ENCODE peak calls at places on chromosomes 12 and 14, in seven cellular contexts. H is Panc1, A is brain microvascular endothelial cell, T is ovary, C is uterus, R is cardiac muscle cell, U is Caco-2. J is an unnamed sample. For H3K27me3, the result is how much of the 10 kb centered on the place peaks cover.

GRCh38 chr12:130873106-130873795 is 1.4 kb downstream of the RAN start:
- DNase-seq in R (no peak), T (no peak), C (no peak), H (no peak), U (no peak), A (no peak), J (no peak)

GRCh38 chr12:133227281-133227852 is 8.3 kb downstream of the ANHX start:
- DNase-seq in A (no peak), R (no peak), T (no peak), H (no peak), C (no peak), U (no peak), J (no peak)

GRCh38 chr12:133081408-133081806 is 684 bp downstream of the ZNF140 start:
- DNase-seq in H (no peak), U (no peak), T (peak), R (no peak), C (peak), A (no peak), J (no peak)

GRCh38 chr12:124474709-124475108 is 92.7 kb downstream of the NCOR2 start:
- DNase-seq in R (no peak), H (no peak), A (no peak), U (no peak), T (no peak), C (no peak), J (no peak)

GRCh38 chr12:75315518-75315917 is 14.6 kb downstream of the CAPS2 start:
- DNase-seq in A (peak), R (peak), C (no peak), U (no peak), T (no peak), H (no peak), J (peak)

GRCh38 chr14:31206536-31207286 is 882 bp downstream of the HECTD1 start:
- DNase-seq in A (peak), C (peak), H (no peak), R (peak), T (peak), U (peak), J (no peak)

GRCh38 chr12:4118017-4118510 is 155.5 kb upstream of the CCND2 start:
- DNase-seq in H (no peak), U (no peak), C (peak), R (peak), T (no peak), A (peak), J (peak)

GRCh38 chr12:5081016-5081415 is 37.3 kb downstream of the KCNA5 start:
- DNase-seq in H (no peak), U (no peak), T (no peak), R (peak), A (no peak), C (no peak), J (no peak)

GRCh38 chr12:12353807-12354206 is 3.1 kb upstream of the BORCS5 start:
- DNase-seq in C (peak), R (no peak), H (no peak), A (no peak), T (no peak), U (no peak), J (no peak)

GRCh38 chr12:4506870-4507269 is 31.8 kb upstream of the RAD51AP1 start:
- DNase-seq in T (no peak), A (peak), C (no peak), U (no peak), R (peak), H (no peak), J (peak)

GRCh38 chr14:50768220-50768619 is 62.7 kb downstream of the NIN start:
- DNase-seq in C (no peak), H (no peak), A (no peak), U (no peak), R (no peak), T (no peak), J (no peak)

DNA sequence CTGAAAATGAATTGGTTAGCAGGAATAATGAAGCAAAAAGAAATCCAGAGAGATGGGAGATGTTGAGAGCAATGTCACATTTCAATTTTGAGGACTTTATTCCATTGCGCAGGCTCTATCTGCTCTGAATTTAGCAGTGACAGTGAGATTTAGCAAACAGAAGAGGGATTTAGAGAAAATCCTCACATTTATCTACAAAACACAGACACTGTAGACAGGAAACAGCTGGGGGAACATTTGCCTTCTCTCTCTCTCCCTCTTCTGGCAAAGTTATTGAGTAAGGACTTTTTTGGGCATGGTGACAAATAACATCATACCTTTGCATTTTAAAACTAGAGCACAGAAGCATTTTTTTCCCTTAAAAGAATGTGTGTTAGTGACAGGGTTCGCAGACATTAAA is at the start of gene IGF1:
- DNase-seq in T (no peak), U (no peak), C (no peak), A (no peak), H (no peak), R (peak), J (no peak)
- TF ChIP-seq CTCF in T (no peak), U (no peak), C (peak), A (no peak), H (no peak), R (peak), J (peak)

GRCh38 chr12:89770391-89770790 is 61.8 kb upstream of the ATP2B1 start:
- DNase-seq in A (no peak), H (no peak), R (no peak), U (peak), T (no peak), C (no peak), J (no peak)
- H3K4me3 ChIP-seq in A (no peak), H (no peak), R (no peak), U (no peak), T (no peak), C (no peak), J (no peak)

GRCh38 chr12:49020441-49020840 is 1.9 kb upstream of the PRKAG1 start:
- DNase-seq in U (no peak), T (no peak), H (no peak), R (no peak), A (no peak), C (no peak), J (no peak)

GRCh38 chr12:49017764-49018281 is 753 bp downstream of the PRKAG1 start:
- DNase-seq in A (peak), H (no peak), C (no peak), R (peak), U (no peak), T (no peak), J (no peak)

GRCh38 chr12:49019435-49020317 is 1.1 kb upstream of the PRKAG1 start:
- DNase-seq in A (peak), R (peak), C (no peak), U (peak), T (no peak), H (no peak), J (no peak)

GRCh38 chr12:49019120-49019430 is 499 bp upstream of the PRKAG1 start:
- DNase-seq in R (no peak), T (no peak), H (no peak), C (no peak), U (no peak), A (no peak), J (no peak)

DNA sequence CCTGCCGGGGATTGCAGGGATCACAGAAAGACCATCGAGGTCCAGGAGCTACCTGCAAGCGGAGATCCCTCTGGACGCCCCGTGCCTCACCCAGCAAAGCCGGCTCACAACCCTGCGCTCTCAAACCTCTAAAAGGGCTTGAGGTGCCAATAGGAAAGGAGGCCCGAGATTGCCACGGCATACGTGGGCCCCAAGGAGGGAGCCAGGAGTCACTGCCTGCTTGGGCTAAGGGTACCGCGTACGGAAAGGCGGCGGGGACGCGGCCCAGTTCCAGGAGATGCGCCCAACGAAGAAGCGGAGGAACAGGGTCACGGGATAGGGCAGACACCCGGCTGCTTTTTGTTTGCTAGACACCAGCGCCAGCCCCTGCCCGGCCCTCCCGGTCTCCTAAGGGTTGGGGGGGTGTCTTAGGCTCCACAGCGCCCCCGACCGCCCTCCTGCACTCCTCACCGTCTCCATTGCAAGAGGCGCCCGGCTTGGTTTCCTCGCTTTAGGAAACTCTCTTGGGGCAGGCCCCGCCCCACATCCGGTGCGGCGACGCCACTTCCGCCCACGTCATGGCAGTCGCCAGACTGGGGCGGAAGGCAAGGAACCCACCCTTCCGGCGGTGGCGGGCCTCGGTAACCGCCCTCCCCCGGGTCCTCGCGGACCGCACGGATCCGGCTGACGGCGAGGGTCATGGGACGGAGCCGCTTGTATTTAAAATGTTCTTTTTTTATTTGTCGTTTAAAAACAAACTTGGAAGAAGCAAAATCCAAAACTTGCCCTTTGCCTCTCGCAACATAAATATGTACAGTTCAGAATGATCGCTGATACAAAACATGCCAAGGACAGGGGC is at the start of gene PRKAG1:
- DNase-seq in H (peak), T (peak), U (peak), A (peak), C (peak), R (peak), J (peak)
- H3K27me3 ChIP-seq in H (under half), T (under half), U (under half), A (under half), C (under half), R (under half), J (under half)

GRCh38 chr12:80196419-80196818 is 97.1 kb downstream of the OTOGL start:
- DNase-seq in H (no peak), U (no peak), R (no peak), T (no peak), A (no peak), C (no peak), J (no peak)

GRCh38 chr12:80195737-80196136 is 96.4 kb downstream of the OTOGL start:
- DNase-seq in H (no peak), U (no peak), A (no peak), R (no peak), T (no peak), C (no peak), J (no peak)

GRCh38 chr12:80195143-80195726 is 95.9 kb downstream of the OTOGL start:
- DNase-seq in U (peak), C (no peak), A (peak), T (no peak), H (peak), R (peak), J (no peak)

GRCh38 chr12:80201908-80202307 is 102.6 kb downstream of the OTOGL start:
- DNase-seq in A (no peak), C (no peak), U (no peak), H (no peak), T (no peak), R (no peak), J (no peak)

GRCh38 chr12:80200414-80200813 is 101.1 kb downstream of the OTOGL start:
- DNase-seq in T (no peak), C (no peak), U (no peak), R (no peak), H (no peak), A (no peak), J (no peak)
- TF ChIP-seq CTCF in T (no peak), C (no peak), U (no peak), R (no peak), H (no peak), A (no peak), J (no peak)

DNA sequence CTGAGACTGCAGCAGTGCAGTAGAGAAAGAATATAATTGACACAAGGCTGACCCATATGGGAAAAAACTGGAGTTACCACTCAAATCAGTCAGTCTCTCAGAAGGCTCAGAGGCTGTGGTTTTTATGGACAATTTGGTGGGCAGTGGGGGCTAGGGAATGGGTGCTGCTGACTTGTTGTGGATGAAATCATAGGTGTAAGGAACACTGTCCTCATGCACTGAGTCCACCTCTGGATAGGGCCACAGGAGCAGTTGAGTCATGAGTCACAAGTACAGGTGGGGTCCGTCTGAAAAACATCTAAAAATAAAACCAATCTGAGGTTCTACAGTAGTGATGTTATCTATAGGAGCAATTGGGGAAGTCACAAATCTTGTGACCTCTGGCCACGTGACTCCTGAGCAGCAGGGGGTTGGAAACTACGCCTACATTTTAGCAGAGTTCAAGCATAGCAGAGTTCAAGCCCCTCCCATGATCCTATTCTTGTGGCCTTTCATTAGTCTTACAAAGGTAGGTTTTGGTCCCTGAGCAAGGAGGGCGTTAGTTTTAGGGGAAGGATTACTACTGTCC is 18.1 kb upstream of the SGPP1 start:
- DNase-seq in A (no peak), C (no peak), U (no peak), H (no peak), R (no peak), T (no peak), J (no peak)
- H3K4me3 ChIP-seq in A (no peak), C (no peak), U (no peak), H (no peak), R (no peak), T (no peak), J (no peak)

GRCh38 chr14:69531135-69531534 is 43.5 kb downstream of the CCDC177 start:
- DNase-seq in A (no peak), R (no peak), C (no peak), U (no peak), H (no peak), T (no peak), J (no peak)

GRCh38 chr14:69527635-69528034 is 43.1 kb downstream of the PLEKHD1 start:
- DNase-seq in H (no peak), R (no peak), T (no peak), A (no peak), C (no peak), U (no peak), J (no peak)

GRCh38 chr14:69528930-69529329 is 44.4 kb downstream of the PLEKHD1 start:
- DNase-seq in A (no peak), R (no peak), H (no peak), C (no peak), T (no peak), U (no peak), J (no peak)

GRCh38 chr14:69528143-69528542 is 43.6 kb downstream of the PLEKHD1 start:
- DNase-seq in C (no peak), A (no peak), R (no peak), H (no peak), T (no peak), U (no peak), J (no peak)

DNA sequence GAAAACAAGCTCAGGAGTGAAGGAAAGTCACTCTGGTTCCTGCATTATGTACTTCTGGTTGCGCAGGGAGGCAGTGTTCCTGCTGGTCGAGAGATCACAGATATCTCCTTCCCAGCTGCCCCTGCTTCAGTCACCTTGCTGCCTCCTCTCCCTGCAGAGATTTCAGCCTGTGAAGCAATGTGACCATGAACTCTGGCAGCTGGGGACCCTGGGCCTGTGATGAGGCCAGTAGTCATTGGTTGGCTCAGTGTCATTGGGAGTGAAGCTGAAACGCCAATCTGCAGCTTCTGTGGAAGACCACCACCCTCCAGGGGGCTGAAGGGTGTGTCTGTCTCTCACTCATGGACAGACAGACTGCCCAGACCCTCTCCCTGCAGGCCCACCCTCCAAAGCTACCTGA is 45.0 kb downstream of the PLEKHD1 start:
- DNase-seq in R (no peak), T (no peak), H (no peak), U (no peak), C (no peak), A (no peak), J (no peak)
- H3K27me3 ChIP-seq in R (under half), T (under half), H (under half), U (under half), C (under half), A (under half), J (under half)

DNA sequence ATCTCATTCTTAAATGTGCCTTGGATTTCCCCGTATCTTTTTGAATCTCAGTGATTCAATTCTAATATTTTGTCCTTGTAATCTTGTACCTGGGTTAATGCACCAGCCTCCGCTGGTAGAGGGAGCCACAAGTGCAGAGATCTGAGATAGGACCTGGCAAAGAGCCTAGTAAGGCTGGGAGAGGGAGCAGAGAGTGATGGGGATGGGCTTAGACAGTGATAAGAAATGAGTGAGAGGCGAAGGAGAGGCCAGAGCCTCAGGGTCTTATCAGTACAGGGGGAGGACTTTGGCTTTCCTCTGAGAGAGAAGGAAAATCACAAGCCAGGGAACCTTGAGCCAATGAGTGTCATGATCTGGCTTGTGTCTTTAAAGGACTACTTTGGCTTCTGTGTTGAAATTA is 30.5 kb upstream of the LMNTD1 start:
- DNase-seq in C (peak), R (peak), H (no peak), T (peak), A (peak), U (peak), J (no peak)
- TF ChIP-seq CTCF in C (no peak), R (peak), H (no peak), T (peak), A (peak), U (peak), J (no peak)

GRCh38 chr12:98490491-98491453 is 24.6 kb upstream of the TMPO start:
- DNase-seq in A (peak), R (peak), H (no peak), T (peak), U (peak), C (peak), J (peak)
- H3K4me3 ChIP-seq in A (no peak), R (no peak), H (peak), T (no peak), U (no peak), C (no peak), J (no peak)

DNA sequence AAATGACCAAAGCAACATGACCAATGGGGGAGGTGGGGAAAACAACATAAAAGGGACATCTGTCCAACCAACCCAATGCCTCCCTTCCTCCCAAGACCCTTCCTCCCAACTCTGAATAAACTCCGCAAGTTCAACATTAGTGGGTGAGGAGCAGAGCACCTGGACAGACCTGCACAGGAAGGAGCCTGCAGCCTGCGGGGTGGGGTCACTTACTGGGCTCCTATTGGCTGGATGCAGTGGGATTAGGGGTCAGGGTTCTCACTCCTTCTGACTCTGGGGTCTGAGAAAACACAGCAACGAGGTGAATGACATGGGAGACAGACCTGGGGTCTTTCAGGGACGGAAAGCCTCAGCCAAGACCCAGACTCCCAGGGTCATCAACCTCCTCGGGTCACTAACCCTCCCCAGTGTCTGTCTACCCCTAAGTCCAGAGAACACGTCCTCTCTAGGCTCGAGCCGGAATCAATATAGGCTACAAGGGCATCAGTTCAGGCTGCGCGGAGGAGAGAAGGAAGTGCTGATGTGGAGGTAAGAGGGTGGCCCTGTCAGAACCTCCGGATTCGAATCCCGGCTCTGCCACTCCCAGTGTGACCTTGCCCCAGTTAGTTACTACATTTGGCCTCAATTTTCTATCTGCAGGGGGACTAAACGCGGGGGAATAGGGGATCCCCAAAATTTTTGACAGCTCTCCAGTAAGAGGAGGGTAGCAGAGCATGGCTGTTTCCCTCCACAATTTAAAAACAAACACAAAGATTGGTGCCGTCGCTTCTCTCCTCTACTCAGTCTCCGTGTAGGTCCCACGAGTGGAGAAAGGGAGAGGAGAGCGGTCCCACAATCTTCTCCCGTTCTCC is 819 bp downstream of the NDRG2 start:
- DNase-seq in C (no peak), H (no peak), T (no peak), U (peak), A (no peak), R (no peak), J (no peak)
- H3K27me3 ChIP-seq in C (under half), H (under half), T (under half), U (under half), A (under half), R (under half), J (under half)